ENCODE peak calls at places on chromosomes 2 and 18, in five cellular contexts. D, B, C, J and O are unnamed samples.

GRCh38 chr18:63440219-63440618 is 17.9 kb upstream of the VPS4B start:
- DNase-seq in D (no peak), B (no peak), C (no peak), J (no peak), O (no peak)

GRCh38 chr2:186739739-186740138 is 45.9 kb downstream of the FAM171B start:
- DNase-seq in D (no peak), B (no peak), C (no peak), J (no peak), O (no peak)

GRCh38 chr2:169734172-169734847 is 678 bp downstream of the KLHL23 start:
- DNase-seq in D (peak; percentile 82), B (no peak), C (peak; percentile 24), J (peak; percentile 22), O (no peak)

GRCh38 chr18:13532406-13533075 is 193.8 kb downstream of the FAM210A start:
- DNase-seq in D (no peak), B (no peak), C (no peak), J (no peak), O (no peak)

GRCh38 chr2:101806123-101806522 is 108.6 kb downstream of the MAP4K4 start:
- DNase-seq in D (no peak), B (no peak), C (no peak), J (peak; percentile 84), O (no peak)

GRCh38 chr18:36786686-36787085 is 42.1 kb downstream of the TPGS2 start:
- DNase-seq in D (no peak), B (no peak), C (no peak), J (peak; percentile 78), O (no peak)

GRCh38 chr2:197571622-197572271 is 55.9 kb downstream of the MOB4 start:
- DNase-seq in D (no peak), B (no peak), C (no peak), J (no peak), O (no peak)

GRCh38 chr2:38789689-38790088 is 11.7 kb downstream of the GEMIN6 start:
- DNase-seq in D (no peak), B (no peak), C (no peak), J (no peak), O (no peak)

GRCh38 chr2:16682431-16683130 is 16.9 kb upstream of the CYRIA start:
- DNase-seq in D (no peak), B (no peak), C (no peak), J (no peak), O (no peak)

GRCh38 chr2:121746071-121746578 is 9.3 kb upstream of the TSN start:
- DNase-seq in D (no peak), B (no peak), C (no peak), J (no peak), O (no peak)

GRCh38 chr18:7681261-7681660 is 114.1 kb downstream of the PTPRM start:
- DNase-seq in D (no peak), B (no peak), C (no peak), J (no peak), O (no peak)

GRCh38 chr18:50558948-50559749 is 738 bp upstream of the MAPK4 start:
- DNase-seq in D (peak; percentile 75), B (no peak), C (no peak), J (no peak), O (no peak)

GRCh38 chr2:124286089-124286783 is 261.1 kb downstream of the CNTNAP5 start:
- DNase-seq in D (no peak), B (no peak), C (no peak), J (no peak), O (no peak)

GRCh38 chr2:120465989-120466703 is 120.2 kb downstream of the INHBB start:
- DNase-seq in D (peak; percentile 64), B (peak; percentile 55), C (peak; percentile 57), J (no peak), O (no peak)

GRCh38 chr18:11091746-11092145 is 57.6 kb downstream of the PIEZO2 start:
- DNase-seq in D (no peak), B (no peak), C (no peak), J (no peak), O (no peak)

GRCh38 chr2:203122317-203122998 is 107.8 kb downstream of the NBEAL1 start:
- DNase-seq in D (no peak), B (no peak), C (no peak), J (no peak), O (no peak)

GRCh38 chr2:98932778-98933343 is 3.2 kb downstream of the CRACDL start:
- DNase-seq in D (no peak), B (no peak), C (no peak), J (no peak), O (no peak)

GRCh38 chr2:159895258-159896209 is 97.5 kb upstream of the CD302 start:
- DNase-seq in D (no peak), B (no peak), C (no peak), J (no peak), O (no peak)

GRCh38 chr2:224638338-224638823 is 53.2 kb upstream of the CUL3 start:
- DNase-seq in D (no peak), B (no peak), C (no peak), J (no peak), O (no peak)

GRCh38 chr18:57772387-57772799 is 30.7 kb downstream of the ATP8B1 start:
- DNase-seq in D (no peak), B (no peak), C (no peak), J (no peak), O (no peak)

GRCh38 chr2:38792751-38793150 is 14.7 kb downstream of the GEMIN6 start:
- DNase-seq in D (no peak), B (no peak), C (no peak), J (no peak), O (no peak)

GRCh38 chr2:196335238-196335637 is 163.9 kb upstream of the STK17B start:
- DNase-seq in D (no peak), B (no peak), C (no peak), J (peak; percentile 63), O (no peak)

GRCh38 chr2:69483024-69483423 is 45.8 kb upstream of the NFU1 start:
- DNase-seq in D (no peak), B (no peak), C (no peak), J (peak; percentile 69), O (no peak)

GRCh38 chr2:23662466-23662865 is 264.5 kb downstream of the ATAD2B start:
- DNase-seq in D (peak; percentile 63), B (no peak), C (no peak), J (no peak), O (no peak)

DNA sequence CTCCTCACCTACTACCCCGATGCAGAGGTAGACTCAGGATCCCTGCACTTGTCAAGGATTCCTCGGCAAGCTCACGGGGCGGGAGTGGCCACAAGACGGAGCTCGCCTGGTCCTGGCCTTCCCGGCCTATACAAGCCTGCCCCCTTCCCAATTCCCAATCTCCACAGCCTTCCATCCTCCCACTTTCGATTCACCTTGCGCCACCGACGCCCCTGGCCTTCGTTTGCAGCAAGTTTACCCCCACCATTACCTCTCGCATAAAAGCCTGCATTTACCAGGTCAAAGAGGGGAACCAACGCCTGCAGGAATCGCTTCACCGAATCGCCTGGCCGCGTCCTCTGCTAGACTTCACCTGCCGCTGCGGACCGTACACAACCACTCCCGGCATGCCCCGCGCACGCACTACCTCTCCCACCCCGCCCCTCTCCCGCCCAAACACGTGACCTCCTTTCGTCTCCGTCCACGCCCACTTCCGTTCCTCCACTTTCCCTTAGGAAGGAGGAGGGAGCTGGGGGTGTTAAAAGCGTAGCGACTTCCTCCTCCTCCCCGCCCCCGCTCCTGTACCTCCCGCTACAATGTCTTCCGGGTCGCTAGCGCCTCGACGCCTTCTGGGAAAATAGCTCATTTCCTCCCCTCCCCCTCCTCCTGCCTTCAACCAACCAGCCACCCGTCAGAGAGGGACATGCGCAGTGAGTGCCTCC is at the start of gene ORC4:
- DNase-seq in D (peak; percentile 97), B (peak; percentile 99), C (peak; percentile 92), J (peak; percentile 100), O (peak; percentile 98)
- TF ChIP-seq CTCF in D (no peak), B (no peak), C (peak; percentile 64), J (peak; percentile 54), O (no peak)

GRCh38 chr2:142037744-142038143 is 93.1 kb downstream of the LRP1B start:
- DNase-seq in D (no peak), B (no peak), C (no peak), J (peak; percentile 20), O (no peak)
- TF ChIP-seq CTCF in D (no peak), B (no peak), C (no peak), J (no peak), O (no peak)

GRCh38 chr2:42872736-42873135 is 80.4 kb upstream of the HAAO start:
- DNase-seq in D (no peak), B (no peak), C (no peak), J (no peak), O (no peak)
- TF ChIP-seq CTCF in D (no peak), B (no peak), C (no peak), J (no peak), O (no peak)

DNA sequence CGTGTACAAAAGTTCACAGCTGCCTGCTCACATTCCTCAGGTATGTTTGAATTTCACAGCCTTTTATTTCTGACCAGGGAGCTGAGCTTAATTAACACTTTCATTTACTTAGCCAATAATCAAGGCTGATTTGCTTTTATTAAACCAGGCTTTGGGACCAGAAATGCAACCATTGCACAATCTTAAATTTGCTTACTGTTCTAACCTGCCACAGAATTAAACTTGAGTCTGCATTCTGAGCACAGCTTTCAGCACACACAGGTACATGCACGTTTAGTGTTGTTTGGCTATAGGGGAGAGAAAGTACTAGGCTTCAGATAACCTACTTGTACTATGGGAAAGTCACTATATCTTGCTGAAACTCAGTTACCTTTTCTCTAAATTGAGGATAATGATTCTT is 372.4 kb upstream of the ATP5MC3 start:
- DNase-seq in D (no peak), B (no peak), C (no peak), J (no peak), O (no peak)
- TF ChIP-seq CTCF in D (no peak), B (no peak), C (no peak), J (no peak), O (no peak)

GRCh38 chr2:151721161-151721560 is 13.1 kb downstream of the NEB start:
- DNase-seq in D (no peak), B (no peak), C (no peak), J (no peak), O (no peak)

GRCh38 chr2:151718796-151719195 is 15.5 kb downstream of the NEB start:
- DNase-seq in D (no peak), B (no peak), C (no peak), J (no peak), O (no peak)

GRCh38 chr2:151716721-151717120 is 17.6 kb downstream of the NEB start:
- DNase-seq in D (no peak), B (no peak), C (no peak), J (peak; percentile 6), O (no peak)

GRCh38 chr2:151718247-151718646 is 16.0 kb downstream of the NEB start:
- DNase-seq in D (no peak), B (no peak), C (no peak), J (no peak), O (no peak)

DNA sequence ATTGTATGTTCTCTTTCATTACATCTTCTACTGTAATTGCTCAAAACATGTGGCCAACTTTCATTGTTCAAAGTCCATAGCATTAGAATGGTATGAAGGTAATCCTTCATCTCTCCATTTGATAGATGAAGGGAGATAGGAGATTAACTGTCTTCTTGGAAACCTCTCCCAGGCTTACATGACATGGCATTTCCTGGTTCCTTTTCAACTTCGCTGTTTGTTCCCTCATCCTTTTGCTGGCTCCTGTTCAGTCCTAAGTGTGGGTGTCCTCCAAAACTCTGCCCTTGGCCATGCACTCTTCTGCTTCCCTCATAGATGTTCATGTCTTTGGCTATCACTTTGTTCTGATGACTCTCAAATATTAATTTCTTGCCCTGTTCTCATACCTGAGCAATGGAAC is 13.8 kb downstream of the NEB start:
- DNase-seq in D (no peak), B (no peak), C (no peak), J (no peak), O (no peak)
- TF ChIP-seq CTCF in D (no peak), B (no peak), C (no peak), J (no peak), O (no peak)